ENCODE peak calls at places on chromosomes 12 and 14, in seven cellular contexts. F is stimulated activated CD8-positive, alpha-beta memory T cell treated with anti-CD3 and anti-CD28 coated beads, Interleukin-15, amount 100 ng/mL, for 1 hour; B is GM19239; H is activated CD4-positive, alpha-beta T cell treated with anti-CD3 and anti-CD28 coated beads, Interleukin-2, amount 50 U/mL, for 24 hours; N is T-helper 9 cell; O is CD8-positive, alpha-beta T cell; S is left ventricle myocardium inferior. A is an unnamed sample.
A peak's percentile ranks its signal among the peaks of the same experiment; 100 is the strongest.

GRCh38 chr14:29242755-29243340 is 476.3 kb downstream of the FOXG1 start:
- DNase-seq in F (no peak), B (no peak), H (no peak), N (no peak), O (no peak), S (no peak), A (no peak)

GRCh38 chr14:77485256-77485655 is 13.4 kb downstream of the ISM2 start:
- DNase-seq in F (no peak), B (no peak), H (no peak), N (no peak), O (no peak), S (no peak), A (no peak)

GRCh38 chr12:52023976-52024688 is 17.4 kb downstream of the TAMALIN start:
- DNase-seq in F (no peak), B (no peak), H (no peak), N (no peak), O (no peak), S (no peak), A (no peak)

GRCh38 chr12:45989857-45990467 is 412 bp downstream of the SCAF11 start:
- DNase-seq in F (no peak), B (no peak), H (peak; percentile 31), N (peak; percentile 41), O (peak; percentile 44), S (peak; percentile 75), A (peak; percentile 56)

GRCh38 chr12:96878704-96879103 is 28.4 kb upstream of the NEDD1 start:
- DNase-seq in F (no peak), B (no peak), H (no peak), N (no peak), O (no peak), S (no peak), A (no peak)

GRCh38 chr12:131735863-131736806 is 25.2 kb downstream of the SFSWAP start:
- DNase-seq in F (no peak), B (no peak), H (no peak), N (no peak), O (no peak), S (no peak), A (no peak)

GRCh38 chr14:67050892-67051291 is 138.3 kb upstream of the GARIN2 start:
- DNase-seq in F (no peak), B (no peak), H (no peak), N (no peak), O (no peak), S (no peak), A (no peak)

GRCh38 chr12:96070670-96071279 is 35.4 kb upstream of the LTA4H start:
- DNase-seq in F (no peak), B (no peak), H (no peak), N (no peak), O (no peak), S (no peak), A (no peak)

GRCh38 chr12:93968928-93969327 is 179.4 kb upstream of the PLXNC1 start:
- DNase-seq in F (no peak), B (no peak), H (no peak), N (no peak), O (no peak), S (no peak), A (no peak)

GRCh38 chr14:53151523-53151866 is 1.6 kb downstream of the DDHD1 start:
- DNase-seq in F (no peak), B (no peak), H (no peak), N (no peak), O (no peak), S (no peak), A (no peak)

GRCh38 chr14:96662116-96662901 is 134.9 kb upstream of the VRK1 start:
- DNase-seq in F (no peak), B (no peak), H (no peak), N (no peak), O (no peak), S (no peak), A (no peak)

GRCh38 chr14:76710093-76711010 is 50.9 kb upstream of the VASH1 start:
- DNase-seq in F (no peak), B (peak; percentile 27), H (no peak), N (no peak), O (no peak), S (no peak), A (peak; percentile 17)

GRCh38 chr14:102948698-102949061 is 26.2 kb downstream of the AMN start:
- DNase-seq in F (no peak), B (no peak), H (no peak), N (no peak), O (no peak), S (no peak), A (no peak)

GRCh38 chr14:70061108-70061507 is 127.6 kb downstream of the SLC8A3 start:
- DNase-seq in F (no peak), B (no peak), H (no peak), N (no peak), O (no peak), S (no peak), A (no peak)

GRCh38 chr12:75834591-75834990 is 197.0 kb downstream of the PHLDA1 start:
- DNase-seq in F (no peak), B (no peak), H (no peak), N (no peak), O (no peak), S (no peak), A (no peak)

GRCh38 chr12:76455582-76456345 is 103.8 kb downstream of the OSBPL8 start:
- DNase-seq in F (no peak), B (peak; percentile 5), H (no peak), N (no peak), O (no peak), S (no peak), A (peak; percentile 14)

GRCh38 chr12:106663385-106663784 is 80.6 kb downstream of the RFX4 start:
- DNase-seq in F (no peak), B (no peak), H (no peak), N (no peak), O (no peak), S (no peak), A (no peak)

GRCh38 chr14:104009297-104009696 is 67.0 kb upstream of the RD3L start:
- DNase-seq in F (no peak), B (no peak), H (no peak), N (no peak), O (no peak), S (no peak), A (no peak)

GRCh38 chr12:66514581-66514980 is 164.3 kb downstream of the GRIP1 start:
- DNase-seq in F (no peak), B (no peak), H (no peak), N (no peak), O (no peak), S (no peak), A (no peak)

A was measured in naive B cell.